ENCODE peak calls at places on chromosomes 16 and 17, in nine cellular contexts. K is nephron progenitor cell; M is ascending aorta; F is cardiac muscle cell; R is Calu3; D is mucosa of descending colon; U is A549; I is CD8-positive, alpha-beta T cell; Y is Peyer's patch. O is an unnamed sample.

GRCh38 chr16:49739381-49739780 is 116.5 kb downstream of the ZNF423 start:
- DNase-seq in U (peak; percentile 16), R (peak; percentile 25), F (no peak), M (no peak), I (no peak), D (no peak), Y (no peak), K (peak; percentile 39), O (no peak)

GRCh38 chr17:10815318-10815717 is 11.4 kb upstream of the TMEM238L start:
- DNase-seq in M (no peak), I (no peak), U (no peak), Y (peak; percentile 69), D (peak; percentile 82), F (no peak), R (no peak), K (no peak), O (no peak)

GRCh38 chr16:68235105-68235881 is 634 bp downstream of the ESRP2 start:
- DNase-seq in Y (peak; percentile 83), K (peak; percentile 46), M (no peak), I (no peak), U (no peak), F (no peak), R (peak; percentile 61), D (peak; percentile 53), O (peak; percentile 75)

GRCh38 chr17:1947229-1947742 is 77.8 kb downstream of the RTN4RL1 start:
- DNase-seq in F (no peak), U (no peak), R (no peak), M (no peak), D (no peak), I (no peak), K (peak; percentile 58), Y (no peak), O (no peak)

GRCh38 chr17:51700011-51700760 is 439.8 kb downstream of the UTP18 start:
- DNase-seq in D (no peak), R (no peak), M (no peak), I (no peak), F (no peak), K (no peak), Y (no peak), U (no peak), O (no peak)

GRCh38 chr16:78310990-78311561 is 211.6 kb downstream of the WWOX start:
- DNase-seq in F (no peak), D (no peak), Y (no peak), R (no peak), U (no peak), M (no peak), I (no peak), K (peak; percentile 54), O (no peak)

GRCh38 chr17:69505740-69506139 is 91.2 kb downstream of the MAP2K6 start:
- DNase-seq in Y (no peak), I (no peak), U (no peak), K (no peak), R (no peak), D (no peak), F (no peak), M (no peak), O (no peak)

GRCh38 chr17:81161536-81161935 is 3.8 kb upstream of the PVALEF start:
- DNase-seq in U (no peak), M (no peak), D (no peak), Y (no peak), K (no peak), I (no peak), R (no peak), F (no peak), O (no peak)

GRCh38 chr16:85569615-85570212 is 43.4 kb upstream of the GSE1 start:
- DNase-seq in F (peak; percentile 82), I (peak; percentile 43), K (no peak), Y (no peak), U (no peak), R (no peak), D (peak; percentile 57), M (no peak), O (no peak)

GRCh38 chr17:61459968-61460718 is 7.9 kb downstream of the TBX4 start:
- DNase-seq in F (no peak), D (no peak), U (no peak), K (no peak), I (no peak), Y (no peak), M (no peak), R (no peak), O (no peak)

GRCh38 chr17:40340327-40340726 is 24.2 kb downstream of the GJD3 start:
- DNase-seq in Y (no peak), F (no peak), U (no peak), K (no peak), M (no peak), R (no peak), D (no peak), I (no peak), O (no peak)

GRCh38 chr17:2814499-2815341 is 18.5 kb downstream of the RAP1GAP2 start:
- DNase-seq in K (no peak), I (peak; percentile 93), D (peak; percentile 58), R (no peak), F (no peak), M (no peak), U (no peak), Y (no peak), O (no peak)

GRCh38 chr17:60864674-60865080 is 187.0 kb downstream of the BCAS3 start:
- DNase-seq in F (peak; percentile 5), Y (no peak), U (no peak), D (no peak), R (no peak), K (no peak), M (no peak), I (no peak), O (no peak)

GRCh38 chr17:71709974-71710373 is 410.8 kb upstream of the SOX9 start:
- DNase-seq in K (no peak), U (no peak), M (no peak), Y (no peak), D (no peak), F (no peak), R (no peak), I (no peak), O (no peak)

GRCh38 chr16:65044861-65045260 is 77.0 kb downstream of the CDH11 start:
- DNase-seq in I (no peak), Y (no peak), D (no peak), M (no peak), F (peak; percentile 83), K (no peak), U (no peak), R (no peak), O (no peak)

GRCh38 chr16:89031715-89032659 is 55.0 kb upstream of the CBFA2T3 start:
- DNase-seq in U (no peak), I (peak; percentile 56), R (peak; percentile 42), K (no peak), M (peak; percentile 23), F (no peak), D (peak; percentile 42), Y (no peak), O (peak; percentile 64)

GRCh38 chr17:40106760-40107265 is 6.4 kb upstream of the NR1D1 start:
- DNase-seq in F (peak; percentile 67), K (no peak), U (no peak), Y (no peak), R (no peak), I (no peak), M (no peak), D (peak; percentile 43), O (no peak)

GRCh38 chr17:43003542-43004172 is 2.9 kb upstream of the IFI35 start:
- DNase-seq in R (no peak), M (no peak), U (peak; percentile 80), F (peak; percentile 52), D (no peak), K (no peak), I (no peak), Y (no peak), O (no peak)

GRCh38 chr16:3087243-3087791 is 11.8 kb downstream of the ZSCAN10 start:
- DNase-seq in U (peak; percentile 26), M (no peak), Y (no peak), F (peak; percentile 29), K (peak; percentile 47), R (no peak), D (no peak), I (no peak), O (no peak)
- TF ChIP-seq CTCF in U (peak; percentile 14), M (no peak), Y (no peak), F (peak; percentile 46), K (no peak), R (no peak), D (no peak), I (no peak), O (peak; percentile 58)

DNA sequence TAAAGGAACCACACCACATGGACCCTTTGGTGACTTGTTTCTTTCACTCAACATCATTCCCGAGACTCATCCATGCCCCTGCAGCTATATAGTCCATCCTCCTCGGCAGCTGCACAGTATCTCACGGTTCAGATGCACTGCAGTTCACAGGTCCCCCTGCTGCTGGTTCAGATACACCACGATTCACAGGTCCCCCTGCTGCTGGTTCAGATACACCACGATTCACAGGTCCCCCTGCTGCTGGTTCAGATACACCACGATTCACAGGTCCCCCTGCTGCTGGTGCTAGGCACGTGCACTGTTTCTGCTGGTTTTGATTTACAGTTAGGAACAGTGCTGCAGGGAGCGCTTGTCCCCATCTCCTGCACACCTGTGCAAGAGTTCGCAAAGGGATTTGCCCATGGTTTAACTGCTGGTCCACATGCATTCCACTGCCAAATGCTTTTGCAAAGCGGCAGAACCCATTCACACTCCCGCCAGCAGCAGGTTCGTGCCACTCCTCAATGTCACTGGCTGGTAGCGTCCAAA is 3.8 kb downstream of the HSDL1 start:
- DNase-seq in R (peak; percentile 15), M (no peak), D (no peak), U (peak; percentile 31), Y (no peak), K (no peak), F (no peak), I (peak; percentile 22), O (no peak)
- TF ChIP-seq CTCF in R (no peak), M (no peak), D (no peak), U (no peak), Y (no peak), K (no peak), F (no peak), I (no peak), O (peak; percentile 17)

DNA sequence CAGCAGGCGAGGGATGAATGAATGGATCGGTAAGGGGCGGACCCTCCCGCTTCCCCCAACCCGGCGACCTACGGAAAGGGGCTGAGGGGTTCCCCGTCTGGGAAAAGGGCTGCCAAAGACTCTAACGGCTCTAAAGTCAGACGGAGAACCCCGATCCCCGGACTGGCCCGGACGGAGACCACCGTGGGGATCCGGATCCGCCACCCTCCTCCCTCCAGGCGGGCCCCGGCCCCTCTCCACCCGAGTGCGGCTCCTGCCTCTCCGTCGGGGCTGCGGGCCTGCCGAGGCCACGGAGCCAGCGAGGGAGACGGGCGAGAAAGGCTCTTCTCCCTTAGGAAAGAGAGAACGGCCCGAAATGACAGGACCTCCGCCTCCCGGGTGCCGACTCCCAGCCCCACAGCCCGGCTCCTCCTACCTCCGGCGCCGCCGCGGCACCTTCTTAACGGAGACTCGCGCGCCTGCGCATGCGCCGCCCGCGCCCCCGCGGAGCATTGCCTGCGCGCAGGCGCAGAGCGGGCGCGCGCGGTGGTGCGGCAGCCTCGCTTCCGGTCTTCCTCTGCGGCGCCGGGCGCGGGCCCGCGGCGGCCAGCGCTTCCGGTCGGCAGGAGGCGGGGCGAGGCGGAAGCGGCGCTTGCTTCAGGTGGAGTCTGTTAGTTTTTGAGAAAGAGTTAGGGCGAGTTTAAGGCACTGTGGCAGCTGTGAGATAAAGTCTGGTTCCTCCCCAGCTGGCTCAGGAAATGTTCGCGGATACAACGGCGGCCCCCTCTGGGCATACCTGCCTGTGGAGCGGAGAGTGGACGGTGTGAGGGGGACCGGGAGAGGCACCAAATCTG is at the start of gene SLX4:
- DNase-seq in M (peak; percentile 38), R (peak; percentile 95), I (peak; percentile 92), F (peak; percentile 94), U (peak; percentile 89), D (peak; percentile 90), Y (peak; percentile 94), K (peak; percentile 92), O (peak; percentile 96)
- TF ChIP-seq CTCF in M (no peak), R (no peak), I (no peak), F (no peak), U (no peak), D (no peak), Y (no peak), K (no peak), O (peak; percentile 37)

GRCh38 chr17:44222112-44222869 is 2.8 kb upstream of the UBTF start:
- DNase-seq in M (no peak), Y (peak; percentile 78), R (peak; percentile 81), I (peak; percentile 52), U (peak; percentile 86), K (peak; percentile 65), D (peak; percentile 88), F (peak; percentile 87), O (no peak)
- TF ChIP-seq CTCF in M (peak; percentile 24), Y (peak; percentile 7), R (no peak), I (no peak), U (peak; percentile 24), K (no peak), D (no peak), F (peak; percentile 33), O (peak; percentile 43)

O was measured in chondrocyte.